ENCODE peak calls at places on chromosomes 11 and 22, in nine cellular contexts. G, E, L, P, Z, A, Y, T and Q are unnamed samples.

GRCh38 chr11:45751430-45751829 is 53.5 kb upstream of the SLC35C1 start:
- DNase-seq in G (no peak), E (peak; percentile 20), L (no peak), P (no peak), Z (no peak), A (peak; percentile 44), Y (peak; percentile 6), T (no peak), Q (no peak)

GRCh38 chr11:69867076-69868002 is 48.1 kb upstream of the FGF3 start:
- DNase-seq in G (no peak), E (no peak), L (no peak), P (no peak), Z (no peak), A (no peak), Y (peak; percentile 36), T (no peak), Q (peak; percentile 18)

GRCh38 chr22:19968450-19968891 is 26.9 kb upstream of the TXNRD2 start:
- DNase-seq in G (peak; percentile 71), E (no peak), L (no peak), P (no peak), Z (no peak), A (no peak), Y (no peak), T (no peak), Q (no peak)

GRCh38 chr11:113163291-113164030 is 150.9 kb upstream of the TTC12 start:
- DNase-seq in G (no peak), E (no peak), L (no peak), P (peak; percentile 32), Z (no peak), A (no peak), Y (no peak), T (no peak), Q (no peak)

GRCh38 chr22:46584081-46584903 is 35.9 kb upstream of the GRAMD4 start:
- DNase-seq in G (peak; percentile 66), E (no peak), L (peak; percentile 33), P (no peak), Z (no peak), A (no peak), Y (no peak), T (no peak), Q (no peak)

GRCh38 chr22:38165929-38166593 is 15.6 kb downstream of the PLA2G6 start:
- DNase-seq in G (no peak), E (no peak), L (no peak), P (no peak), Z (no peak), A (no peak), Y (no peak), T (no peak), Q (no peak)

GRCh38 chr11:11604340-11604992 is 17.3 kb downstream of the GALNT18 start:
- DNase-seq in G (no peak), E (peak; percentile 16), L (no peak), P (no peak), Z (no peak), A (no peak), Y (no peak), T (no peak), Q (no peak)

GRCh38 chr22:42180349-42180842 is 49.8 kb upstream of the CYP2D6 start:
- DNase-seq in G (no peak), E (no peak), L (no peak), P (no peak), Z (peak; percentile 53), A (no peak), Y (no peak), T (peak; percentile 86), Q (no peak)

GRCh38 chr22:19853058-19853878 is 1.4 kb downstream of the GNB1L start:
- DNase-seq in G (no peak), E (no peak), L (no peak), P (no peak), Z (peak; percentile 5), A (no peak), Y (no peak), T (no peak), Q (no peak)

GRCh38 chr11:81092517-81092916 is 1641.1 kb downstream of the FAM181B start:
- DNase-seq in G (no peak), E (no peak), L (no peak), P (no peak), Z (no peak), A (no peak), Y (no peak), T (no peak), Q (no peak)

GRCh38 chr11:13384837-13385417 is 78.1 kb downstream of the BTBD10 start:
- DNase-seq in G (no peak), E (peak; percentile 44), L (peak; percentile 11), P (peak; percentile 20), Z (peak; percentile 37), A (peak; percentile 48), Y (peak; percentile 60), T (peak; percentile 44), Q (peak; percentile 18)

GRCh38 chr11:132658004-132658403 is 874.3 kb downstream of the OPCML start:
- DNase-seq in G (peak; percentile 58), E (no peak), L (no peak), P (no peak), Z (no peak), A (no peak), Y (no peak), T (no peak), Q (no peak)

GRCh38 chr11:56783448-56784041 is 35.0 kb upstream of the OR9G4 start:
- DNase-seq in G (no peak), E (no peak), L (peak; percentile 8), P (peak; percentile 9), Z (no peak), A (peak; percentile 25), Y (peak; percentile 10), T (peak; percentile 72), Q (peak; percentile 12)

GRCh38 chr11:134282121-134283045 is 6.2 kb downstream of the GLB1L3 start:
- DNase-seq in G (no peak), E (no peak), L (no peak), P (no peak), Z (no peak), A (no peak), Y (no peak), T (no peak), Q (no peak)

GRCh38 chr11:75293903-75294302 is 53.3 kb downstream of the TPBGL start:
- DNase-seq in G (no peak), E (no peak), L (no peak), P (no peak), Z (no peak), A (no peak), Y (no peak), T (no peak), Q (no peak)